ENCODE peak calls at places on chromosomes 1 and 21, in eight cellular contexts. P is prostate gland, B is Peyer's patch, C is stomach, O is NB4, Z is heart left ventricle, I is A549, V is K562. E is an unnamed sample.

GRCh38 chr21:45769239-45769758 is 125.8 kb downstream of the PCBP3 start:
- DNase-seq in P (no peak), B (no peak), C (no peak), O (no peak), Z (no peak), I (no peak), V (no peak), E (no peak)

GRCh38 chr1:51342591-51343206 is 12.3 kb upstream of the TTC39A start:
- DNase-seq in P (no peak), B (no peak), C (no peak), O (no peak), Z (no peak), I (no peak), V (no peak), E (no peak)

GRCh38 chr1:226444901-226445300 is 37.0 kb upstream of the PARP1 start:
- DNase-seq in P (no peak), B (peak), C (peak), O (peak), Z (no peak), I (no peak), V (no peak), E (no peak)

GRCh38 chr1:167579986-167580385 is 26.4 kb upstream of the CREG1 start:
- DNase-seq in P (no peak), B (no peak), C (no peak), O (no peak), Z (no peak), I (no peak), V (no peak), E (no peak)

GRCh38 chr1:46181343-46182260 is 5.3 kb upstream of the P3R3URF start:
- DNase-seq in P (no peak), B (no peak), C (no peak), O (no peak), Z (no peak), I (no peak), V (no peak), E (no peak)

GRCh38 chr1:8211620-8212442 is 106.1 kb upstream of the SLC45A1 start:
- DNase-seq in P (no peak), B (peak), C (peak), O (peak), Z (no peak), I (peak), V (no peak), E (peak)

GRCh38 chr1:3504151-3504822 is 49.8 kb downstream of the ARHGEF16 start:
- DNase-seq in P (no peak), B (no peak), C (no peak), O (no peak), Z (no peak), I (peak), V (no peak), E (peak)

GRCh38 chr1:60133848-60134247 is 60.3 kb upstream of the C1orf87 start:
- DNase-seq in P (no peak), B (no peak), C (no peak), O (no peak), Z (no peak), I (no peak), V (no peak), E (no peak)

GRCh38 chr1:66925944-66926343 is 1.2 kb downstream of the MIER1 start:
- DNase-seq in P (no peak), B (no peak), C (no peak), O (peak), Z (no peak), I (no peak), V (no peak), E (no peak)

GRCh38 chr1:203271962-203272632 is 33.2 kb upstream of the BTG2 start:
- DNase-seq in P (no peak), B (no peak), C (no peak), O (no peak), Z (no peak), I (no peak), V (no peak), E (no peak)

GRCh38 chr1:240258910-240259309 is 167.2 kb downstream of the FMN2 start:
- DNase-seq in P (no peak), B (no peak), C (no peak), O (no peak), Z (no peak), I (no peak), V (no peak), E (no peak)

GRCh38 chr1:167775178-167775577 is 53.4 kb downstream of the MPZL1 start:
- DNase-seq in P (no peak), B (no peak), C (no peak), O (no peak), Z (no peak), I (no peak), V (no peak), E (peak)

GRCh38 chr1:203627819-203628184 is 1.2 kb downstream of the ATP2B4 start:
- DNase-seq in P (no peak), B (peak), C (peak), O (peak), Z (peak), I (no peak), V (no peak), E (no peak)

GRCh38 chr1:84584126-84584525 is 9.9 kb upstream of the CTBS start:
- DNase-seq in P (no peak), B (no peak), C (no peak), O (no peak), Z (no peak), I (no peak), V (no peak), E (no peak)

GRCh38 chr1:84581648-84582047 is 7.4 kb upstream of the CTBS start:
- DNase-seq in P (no peak), B (no peak), C (no peak), O (no peak), Z (no peak), I (no peak), V (no peak), E (no peak)

GRCh38 chr1:84585803-84586202 is 11.6 kb upstream of the CTBS start:
- DNase-seq in P (no peak), B (no peak), C (no peak), O (no peak), Z (no peak), I (no peak), V (no peak), E (no peak)

GRCh38 chr1:84583648-84584047 is 9.4 kb upstream of the CTBS start:
- DNase-seq in P (no peak), B (no peak), C (no peak), O (no peak), Z (peak), I (no peak), V (no peak), E (no peak)

DNA sequence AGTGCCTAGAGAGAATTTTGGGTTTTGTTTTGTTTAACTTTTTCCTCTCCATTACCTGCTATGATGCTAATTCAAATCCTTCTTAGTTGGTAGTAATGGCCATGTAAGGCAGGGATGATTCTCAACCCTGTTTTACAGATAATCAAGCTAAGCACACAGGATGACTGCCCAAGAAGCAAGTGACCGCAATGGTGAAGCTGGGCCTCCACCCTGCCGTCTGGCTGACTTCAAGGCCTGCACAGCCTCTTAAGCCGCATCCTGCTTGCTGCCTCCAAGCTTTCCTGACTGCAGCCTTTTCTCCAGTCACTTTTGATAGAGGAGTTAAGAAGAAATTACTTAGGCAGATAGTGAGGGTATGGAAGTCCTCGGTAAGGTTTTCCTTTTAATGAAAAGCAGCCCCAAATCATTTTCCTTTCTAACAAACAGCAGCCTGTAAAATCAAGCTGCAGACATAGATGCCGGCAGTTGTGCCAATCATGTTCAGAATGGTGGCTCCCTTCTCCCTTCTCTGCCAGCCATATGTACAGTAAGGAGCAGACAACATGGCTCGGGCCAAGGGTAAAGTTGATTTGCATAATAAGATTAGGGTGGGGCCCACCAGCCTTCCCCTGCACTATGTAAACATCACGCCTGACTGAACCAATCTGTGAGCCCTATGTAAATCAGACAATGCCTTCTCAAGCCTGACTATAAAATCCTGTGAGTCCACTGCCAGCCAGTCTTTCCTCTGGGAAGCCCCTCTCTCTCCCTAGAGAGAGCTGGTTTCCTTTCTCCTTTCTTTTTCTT is 8.8 kb upstream of the CTBS start:
- DNase-seq in P (no peak), B (no peak), C (no peak), O (no peak), Z (no peak), I (no peak), V (no peak), E (no peak)
- TF ChIP-seq POLR2A in P (no peak), B (no peak), C (no peak), O (no peak), Z (no peak), I (no peak), V (peak), E (no peak)

GRCh38 chr1:87335175-87335992 is 6.7 kb downstream of the LMO4 start:
- DNase-seq in P (peak), B (peak), C (peak), O (peak), Z (peak), I (no peak), V (peak), E (peak)
- TF ChIP-seq POLR2A in P (no peak), B (no peak), C (no peak), O (peak), Z (no peak), I (peak), V (peak), E (peak)

DNA sequence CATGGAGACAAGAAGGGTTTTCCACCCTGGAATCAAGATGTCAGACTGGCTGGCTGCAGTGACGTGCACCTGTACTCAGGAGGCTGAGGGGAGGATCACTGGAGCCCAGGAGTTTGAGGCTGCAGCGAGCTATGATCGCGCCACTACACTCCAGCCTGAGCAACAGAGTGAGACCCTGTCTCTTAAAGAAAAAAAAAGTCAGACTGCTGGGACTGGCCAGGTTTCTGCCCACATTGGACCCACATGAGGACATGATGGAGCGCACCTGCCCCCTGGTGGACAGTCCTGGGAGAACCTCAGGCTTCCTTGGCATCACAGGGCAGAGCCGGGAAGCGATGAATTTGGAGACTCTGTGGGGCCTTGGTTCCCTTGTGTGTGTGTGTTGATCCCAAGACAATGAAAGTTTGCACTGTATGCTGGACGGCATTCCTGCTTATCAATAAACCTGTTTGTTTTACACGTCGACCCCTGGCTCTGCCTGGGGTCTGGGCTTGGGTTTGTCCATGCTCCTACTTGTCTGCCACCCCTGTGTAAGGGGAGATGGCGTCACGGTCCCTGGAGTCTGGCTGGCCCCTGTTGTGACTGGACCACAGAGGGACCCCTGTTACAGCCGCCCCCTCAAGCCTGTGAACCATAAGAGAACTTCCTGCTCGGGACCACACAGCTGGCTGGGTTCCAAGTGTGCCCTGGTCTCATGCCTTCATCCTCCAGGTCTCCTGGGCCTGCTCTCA is 20.9 kb upstream of the VPS13D start:
- DNase-seq in P (peak), B (peak), C (peak), O (peak), Z (peak), I (peak), V (peak), E (peak)
- TF ChIP-seq POLR2A in P (no peak), B (peak), C (no peak), O (no peak), Z (no peak), I (no peak), V (peak), E (no peak)

DNA sequence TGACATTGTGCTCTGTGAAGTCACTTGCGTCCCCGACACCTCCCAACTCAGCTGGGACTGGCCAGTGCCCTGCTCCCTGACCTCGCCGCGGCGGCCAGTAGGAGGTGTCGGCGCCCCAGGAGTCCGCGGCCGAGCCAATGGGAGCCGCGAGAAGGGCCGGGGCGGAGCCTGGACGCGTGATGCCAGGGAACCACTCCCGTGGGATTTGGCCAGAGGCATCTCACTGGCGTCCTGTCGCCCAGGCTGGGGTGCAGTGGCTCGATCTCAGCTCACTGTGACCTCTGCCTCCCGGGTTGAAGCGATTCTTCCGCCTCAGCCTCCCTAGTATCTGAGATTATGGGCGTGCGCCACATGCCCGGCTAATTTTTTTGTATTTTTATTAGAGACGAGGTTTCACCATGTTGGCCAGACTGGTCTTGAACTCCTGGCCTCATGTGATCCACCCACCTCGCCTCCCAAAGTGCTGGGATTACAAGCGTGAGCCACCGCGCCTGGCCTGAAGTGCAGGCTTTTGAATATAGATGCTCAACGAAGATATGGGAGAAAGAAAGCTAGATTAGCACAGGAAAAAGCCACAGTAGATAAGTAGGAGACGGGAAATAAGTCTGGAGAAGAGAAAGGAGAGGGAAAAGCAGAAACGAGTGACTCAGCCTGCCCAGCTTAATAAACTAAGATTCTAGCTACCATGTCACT is 38.0 kb downstream of the ZBTB8OS start:
- DNase-seq in P (peak), B (peak), C (peak), O (no peak), Z (peak), I (peak), V (peak), E (peak)
- TF ChIP-seq POLR2A in P (peak), B (peak), C (no peak), O (no peak), Z (no peak), I (peak), V (no peak), E (peak)

GRCh38 chr1:85581138-85581801 is 709 bp downstream of the CCN1 start:
- DNase-seq in P (peak), B (peak), C (peak), O (no peak), Z (peak), I (peak), V (peak), E (no peak)
- TF ChIP-seq POLR2A in P (no peak), B (no peak), C (no peak), O (no peak), Z (no peak), I (no peak), V (peak), E (no peak)

E was measured in H54.